ENCODE peak calls at places on chromosomes 2 and 18, in six cellular contexts. K is K562, U is GM12891, G is GM12878, J is HepG2, W is H1. M is an unnamed sample.

GRCh38 chr18:39434223-39434622 is 1868.6 kb upstream of the CELF4 start:
- DNase-seq in K (no peak), U (no peak), G (no peak), J (no peak), W (no peak), M (no peak)

GRCh38 chr2:28838971-28839370 is 28.3 kb downstream of the SPDYA start:
- DNase-seq in K (no peak), U (no peak), G (no peak), J (no peak), W (no peak), M (no peak)

GRCh38 chr2:24986397-24986796 is 14.6 kb upstream of the DNAJC27 start:
- DNase-seq in K (no peak), U (no peak), G (no peak), J (no peak), W (no peak), M (no peak)

GRCh38 chr18:40937386-40937785 is 1017.6 kb upstream of the PIK3C3 start:
- DNase-seq in K (peak), U (no peak), G (no peak), J (no peak), W (no peak), M (no peak)

GRCh38 chr18:22604390-22604985 is 186.8 kb upstream of the CTAGE1 start:
- DNase-seq in K (no peak), U (no peak), G (no peak), J (no peak), W (no peak), M (no peak)

GRCh38 chr2:46893231-46893943 is 22.2 kb downstream of the MCFD2 start:
- DNase-seq in K (peak), U (no peak), G (no peak), J (no peak), W (no peak), M (no peak)

GRCh38 chr2:120245520-120245835 is 7.2 kb upstream of the RALB start:
- DNase-seq in K (no peak), U (no peak), G (no peak), J (peak), W (no peak), M (no peak)

GRCh38 chr2:166285215-166285614 is 90.5 kb downstream of the SCN9A start:
- DNase-seq in K (no peak), U (no peak), G (no peak), J (no peak), W (no peak), M (no peak)

GRCh38 chr2:75562513-75562864 is 1.8 kb upstream of the EVA1A start:
- DNase-seq in K (no peak), U (no peak), G (no peak), J (peak), W (no peak), M (no peak)

GRCh38 chr2:238130696-238131628 is 7.5 kb upstream of the KLHL30 start:
- DNase-seq in K (no peak), U (no peak), G (no peak), J (no peak), W (no peak), M (no peak)

GRCh38 chr2:105114551-105114950 is 76.7 kb downstream of the MRPS9 start:
- DNase-seq in K (peak), U (no peak), G (no peak), J (peak), W (no peak), M (no peak)

GRCh38 chr2:110678457-110679336 is 834 bp upstream of the BUB1 start:
- DNase-seq in K (peak), U (peak), G (no peak), J (no peak), W (no peak), M (peak)

GRCh38 chr2:62441824-62442223 is 64.2 kb downstream of the TMEM17 start:
- DNase-seq in K (no peak), U (no peak), G (no peak), J (no peak), W (no peak), M (no peak)

GRCh38 chr2:192195548-192196418 is 1.1 kb upstream of the TMEFF2 start:
- DNase-seq in K (no peak), U (no peak), G (no peak), J (no peak), W (peak), M (no peak)

GRCh38 chr2:191917967-191918651 is 71.2 kb upstream of the CAVIN2 start:
- DNase-seq in K (no peak), U (no peak), G (no peak), J (no peak), W (no peak), M (no peak)

GRCh38 chr2:61328707-61329251 is 142.1 kb downstream of the USP34 start:
- DNase-seq in K (no peak), U (no peak), G (no peak), J (no peak), W (no peak), M (no peak)

GRCh38 chr2:195498176-195498575 is 158.8 kb upstream of the SLC39A10 start:
- DNase-seq in K (no peak), U (no peak), G (no peak), J (peak), W (no peak), M (no peak)

GRCh38 chr2:67255933-67256615 is 141.1 kb upstream of the ETAA1 start:
- DNase-seq in K (no peak), U (no peak), G (no peak), J (no peak), W (no peak), M (no peak)

GRCh38 chr2:75844651-75845050 is 133.9 kb upstream of the GCFC2 start:
- DNase-seq in K (no peak), U (no peak), G (peak), J (no peak), W (no peak), M (no peak)

GRCh38 chr18:68841301-68841700 is 43.4 kb downstream of the CCDC102B start:
- DNase-seq in K (no peak), U (no peak), G (no peak), J (no peak), W (no peak), M (no peak)

GRCh38 chr18:66894851-66895250 is 291.0 kb upstream of the CDH19 start:
- DNase-seq in K (no peak), U (no peak), G (no peak), J (no peak), W (no peak), M (no peak)

GRCh38 chr2:157875720-157876065 is 437 bp downstream of the ACVR1 start:
- DNase-seq in K (peak), U (no peak), G (no peak), J (peak), W (no peak), M (no peak)

GRCh38 chr2:199775297-199775696 is 75.7 kb downstream of the FTCDNL1 start:
- DNase-seq in K (no peak), U (no peak), G (no peak), J (no peak), W (no peak), M (no peak)

GRCh38 chr2:68878071-68878711 is 7.0 kb upstream of the BMP10 start:
- DNase-seq in K (no peak), U (no peak), G (no peak), J (no peak), W (no peak), M (no peak)

GRCh38 chr2:102033028-102033749 is 41.4 kb downstream of the IL1R2 start:
- DNase-seq in K (no peak), U (no peak), G (peak), J (peak), W (no peak), M (no peak)

GRCh38 chr2:118539290-118539689 is 308.2 kb downstream of the EN1 start:
- DNase-seq in K (no peak), U (no peak), G (no peak), J (peak), W (peak), M (no peak)

GRCh38 chr2:45494275-45494977 is 116.6 kb downstream of the SRBD1 start:
- DNase-seq in K (peak), U (peak), G (peak), J (peak), W (no peak), M (peak)

GRCh38 chr2:73983322-73984202 is 1.1 kb upstream of the TET3 start:
- DNase-seq in K (no peak), U (no peak), G (no peak), J (peak), W (peak), M (peak)
- TF ChIP-seq POLR2AphosphoS5 in K (no peak), U (no peak), G (no peak), J (no peak), W (no peak), M (no peak)

DNA sequence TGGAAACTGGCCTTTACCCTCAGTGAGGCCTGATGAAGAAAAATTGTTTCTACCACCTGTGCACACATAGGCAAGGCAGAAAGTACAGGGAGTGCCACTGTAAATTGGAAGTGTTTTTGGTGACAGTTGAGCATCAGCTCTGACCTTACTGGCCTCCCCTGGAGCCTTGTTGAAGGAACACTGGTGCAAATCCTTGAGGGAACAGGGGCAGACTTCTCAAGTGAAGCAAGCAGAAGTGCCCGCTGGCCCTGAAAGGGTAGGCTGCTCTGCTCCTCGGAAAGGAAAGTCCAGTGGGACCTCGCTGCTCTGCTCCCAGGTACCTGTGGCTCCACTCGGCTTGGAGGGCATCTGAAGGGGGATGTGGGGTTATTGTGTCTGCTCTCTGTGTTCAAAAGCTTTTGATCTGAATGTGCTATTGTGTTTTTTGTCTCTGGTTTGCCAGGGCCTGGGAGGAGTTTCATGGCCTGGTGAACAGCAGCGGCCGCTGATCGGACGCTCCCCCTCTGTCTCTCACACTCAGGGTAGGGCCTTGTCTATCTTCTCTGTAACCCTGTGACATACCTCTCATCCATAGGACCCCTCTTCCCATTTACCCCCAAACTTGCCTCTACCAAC is 23.4 kb downstream of the EIF4E2 start:
- DNase-seq in K (no peak), U (no peak), G (no peak), J (no peak), W (no peak), M (no peak)
- TF ChIP-seq POLR2A in K (no peak), U (no peak), G (no peak), J (no peak), W (no peak), M (no peak)

DNA sequence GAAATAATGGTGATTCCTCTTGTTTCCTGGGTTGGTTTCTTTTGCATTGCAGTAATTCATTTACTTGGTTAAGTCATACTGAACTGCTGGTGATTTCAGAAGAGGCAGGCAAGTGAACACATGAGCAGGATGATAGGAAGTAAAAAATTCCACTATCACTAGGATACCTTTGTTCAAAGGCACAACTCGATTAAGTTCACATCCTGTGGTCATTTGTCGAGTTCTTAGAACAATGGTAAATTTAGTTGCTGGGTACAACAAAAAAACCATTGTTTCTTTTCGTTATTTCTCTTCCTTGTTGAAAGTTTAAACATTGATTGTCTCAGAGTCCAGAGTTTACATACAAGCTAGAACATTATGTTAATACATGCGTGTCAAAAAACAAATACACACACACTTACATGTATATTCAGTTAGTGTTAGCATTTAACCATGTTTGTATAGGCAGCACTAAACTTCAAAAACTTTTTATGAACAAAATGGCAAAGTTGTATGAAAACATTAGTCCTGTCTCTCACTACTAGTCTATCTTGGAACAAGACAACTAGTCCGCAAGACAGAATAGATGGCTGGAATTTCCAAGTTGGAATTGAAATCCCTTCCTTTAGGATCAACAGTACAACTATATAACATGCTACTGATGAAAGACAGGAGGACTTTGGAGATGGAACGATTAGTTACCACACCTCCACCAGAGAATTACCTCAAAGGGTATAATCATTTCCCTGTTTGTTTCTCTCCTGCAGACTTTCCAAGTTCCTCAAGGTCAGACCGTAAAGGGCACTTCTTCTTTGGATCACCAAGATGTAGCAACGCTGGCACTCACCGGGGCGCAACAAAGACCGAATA is 26.2 kb downstream of the STK39 start:
- DNase-seq in K (no peak), U (no peak), G (no peak), J (peak), W (no peak), M (no peak)
- TF ChIP-seq TAF1 in K (no peak), U (no peak), G (no peak), J (no peak), W (no peak), M (no peak)

DNA sequence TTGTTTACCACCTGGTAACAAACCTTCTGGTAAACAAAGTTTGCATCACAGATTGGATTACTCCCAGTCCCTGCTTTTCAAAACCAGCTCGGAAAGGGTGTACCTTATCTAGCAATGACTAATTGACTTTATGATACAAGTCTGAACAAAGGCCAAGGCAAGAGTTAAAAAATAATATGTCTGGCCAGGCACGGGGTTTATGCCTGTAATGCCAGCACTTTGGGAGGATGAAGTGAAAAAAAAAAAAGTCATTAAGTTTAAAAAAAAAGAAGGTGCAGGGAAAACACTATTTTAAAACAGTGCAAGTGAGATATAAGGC is 35.4 kb upstream of the PMAIP1 start:
- DNase-seq in K (no peak), U (no peak), G (no peak), J (no peak), W (no peak), M (no peak)
- TF ChIP-seq POLR2AphosphoS5 in K (no peak), U (no peak), G (no peak), J (no peak), W (no peak), M (no peak)

GRCh38 chr2:159124931-159125467 is 156.6 kb downstream of the TANC1 start:
- DNase-seq in K (no peak), U (no peak), G (no peak), J (no peak), W (no peak), M (no peak)
- TF ChIP-seq POLR2A in K (no peak), U (no peak), G (no peak), J (no peak), W (no peak), M (no peak)

GRCh38 chr18:63322908-63323634 is 3.5 kb upstream of the BCL2 start:
- DNase-seq in K (peak), U (no peak), G (no peak), J (peak), W (no peak), M (no peak)
- TF ChIP-seq TAF1 in K (no peak), U (no peak), G (no peak), J (no peak), W (no peak), M (no peak)

M was measured in GM12892.